ENCODE peak calls at places on chromosome 18, in seven cellular contexts. I is T-helper 17 cell; X is A549; H is left cardiac atrium; U is activated B cell treated with CpG ODN at 0.5 μM for 24 hours; N is left lung; S is stimulated activated naive CD8-positive, alpha-beta T cell treated with anti-CD3 and anti-CD28 coated beads, Interleukin-15, amount 100 ng/mL, for 72 hours. T is an unnamed sample.

GRCh38 chr18:2590303-2590702 is 18.9 kb downstream of the NDC80 start:
- ATAC-seq in N (no peak), U (no peak), S (no peak), H (no peak), X (no peak), I (peak), T (no peak)

GRCh38 chr18:58567453-58568196 is 61.3 kb downstream of the ALPK2 start:
- ATAC-seq in S (no peak), U (no peak), H (peak), N (peak), I (no peak), X (peak), T (no peak)

GRCh38 chr18:63311481-63312409 is 7.8 kb downstream of the BCL2 start:
- ATAC-seq in S (peak), I (peak), U (peak), X (no peak), H (no peak), N (no peak), T (no peak)

GRCh38 chr18:22471546-22472131 is 53.9 kb upstream of the CTAGE1 start:
- ATAC-seq in H (peak), U (no peak), I (no peak), X (no peak), N (peak), S (no peak), T (no peak)

GRCh38 chr18:42706618-42707017 is 408.9 kb downstream of the RIT2 start:
- ATAC-seq in U (no peak), S (no peak), N (no peak), H (no peak), I (no peak), X (no peak), T (no peak)

GRCh38 chr18:31102020-31102684 is at the start of gene DSC2:
- ATAC-seq in H (peak), U (no peak), X (peak), I (no peak), N (peak), S (peak), T (no peak)

GRCh38 chr18:74976331-74976909 is 232.5 kb downstream of the PTGR3 start:
- ATAC-seq in S (no peak), U (no peak), N (no peak), I (no peak), H (no peak), X (no peak), T (no peak)

GRCh38 chr18:70523035-70523797 is 234.4 kb downstream of the SOCS6 start:
- ATAC-seq in N (no peak), X (no peak), I (no peak), U (no peak), S (no peak), H (no peak), T (no peak)

GRCh38 chr18:55093295-55093694 is 134.0 kb upstream of the CCDC68 start:
- ATAC-seq in X (no peak), N (no peak), U (peak), S (no peak), I (no peak), H (no peak), T (no peak)

GRCh38 chr18:21456428-21457178 is 143.9 kb downstream of the ESCO1 start:
- ATAC-seq in S (no peak), U (no peak), X (no peak), H (no peak), I (no peak), N (no peak), T (no peak)

GRCh38 chr18:34023471-34023870 is 201.2 kb downstream of the NOL4 start:
- ATAC-seq in N (no peak), S (no peak), H (no peak), U (no peak), I (no peak), X (no peak), T (no peak)

GRCh38 chr18:35581555-35582309 is at the start of gene GALNT1:
- ATAC-seq in U (peak), I (peak), N (peak), S (no peak), H (peak), X (peak), T (peak)

GRCh38 chr18:12046751-12047335 is 46.8 kb upstream of the ANKRD62 start:
- ATAC-seq in U (no peak), I (no peak), X (peak), S (no peak), N (no peak), H (no peak), T (no peak)

GRCh38 chr18:47500930-47501329 is 249.5 kb upstream of the SKOR2 start:
- ATAC-seq in N (no peak), U (no peak), H (no peak), X (no peak), I (no peak), S (no peak), T (no peak)

GRCh38 chr18:7814754-7815315 is 247.7 kb downstream of the PTPRM start:
- ATAC-seq in H (no peak), N (no peak), X (no peak), U (no peak), S (no peak), I (no peak), T (no peak)

GRCh38 chr18:48766025-48766424 is 184.7 kb downstream of the SMAD7 start:
- ATAC-seq in S (no peak), X (no peak), N (no peak), U (no peak), I (no peak), H (no peak), T (no peak)

GRCh38 chr18:10057808-10058791 is 144.3 kb downstream of the VAPA start:
- ATAC-seq in N (peak), S (peak), H (no peak), U (no peak), I (no peak), X (no peak), T (peak)

GRCh38 chr18:48580782-48581181 is 42.0 kb downstream of the CTIF start:
- ATAC-seq in I (no peak), S (no peak), X (no peak), H (peak), U (no peak), N (no peak), T (peak)

GRCh38 chr18:65279668-65280305 is 471.0 kb upstream of the CDH7 start:
- ATAC-seq in N (no peak), H (no peak), X (no peak), S (no peak), U (no peak), I (no peak), T (no peak)

GRCh38 chr18:24075731-24076130 is 61.2 kb downstream of the TTC39C start:
- ATAC-seq in X (peak), H (no peak), N (no peak), U (no peak), S (no peak), I (no peak), T (peak)

GRCh38 chr18:8705280-8705940 is at the start of gene MTCL1:
- ATAC-seq in H (peak), I (peak), S (peak), X (peak), U (peak), N (no peak), T (peak)

GRCh38 chr18:23618862-23619387 is 32.6 kb upstream of the NPC1 start:
- ATAC-seq in H (peak), I (peak), S (peak), N (peak), U (peak), X (peak), T (peak)

GRCh38 chr18:3081558-3081957 is 68.6 kb upstream of the LPIN2 start:
- ATAC-seq in N (no peak), X (no peak), I (no peak), U (no peak), H (no peak), S (no peak), T (no peak)

GRCh38 chr18:3498705-3499451 is 48.9 kb downstream of the TGIF1 start:
- ATAC-seq in X (peak), N (peak), U (peak), S (peak), I (peak), H (peak), T (peak)

GRCh38 chr18:1884623-1885022 is 686.7 kb downstream of the METTL4 start:
- ATAC-seq in H (no peak), S (no peak), U (no peak), I (no peak), N (no peak), X (no peak), T (no peak)

GRCh38 chr18:58454406-58455061 is 174.4 kb downstream of the ALPK2 start:
- ATAC-seq in N (no peak), H (no peak), X (no peak), S (no peak), I (no peak), U (no peak), T (no peak)

GRCh38 chr18:71105078-71105819 is 816.4 kb downstream of the SOCS6 start:
- ATAC-seq in X (no peak), U (no peak), H (peak), I (no peak), S (no peak), N (no peak), T (no peak)

GRCh38 chr18:47519706-47520105 is 268.2 kb upstream of the SKOR2 start:
- ATAC-seq in U (no peak), H (no peak), S (no peak), I (no peak), N (no peak), X (no peak), T (no peak)

GRCh38 chr18:63301458-63301857 is 18.1 kb downstream of the BCL2 start:
- ATAC-seq in X (no peak), I (no peak), U (no peak), N (peak), S (no peak), H (peak), T (peak)

GRCh38 chr18:6270791-6271216 is 143.9 kb downstream of the L3MBTL4 start:
- ATAC-seq in I (no peak), N (no peak), S (peak), H (no peak), U (no peak), X (no peak), T (no peak)

GRCh38 chr18:63336366-63337099 is 17.0 kb upstream of the BCL2 start:
- ATAC-seq in I (no peak), H (no peak), S (no peak), X (no peak), N (peak), U (no peak), T (peak)

GRCh38 chr18:25651553-25651952 is 299.6 kb upstream of the ZNF521 start:
- ATAC-seq in U (no peak), H (no peak), X (no peak), N (no peak), S (no peak), I (no peak), T (no peak)

GRCh38 chr18:63067939-63068338 is 251.6 kb downstream of the BCL2 start:
- ATAC-seq in S (no peak), I (no peak), N (no peak), U (no peak), H (no peak), X (no peak), T (no peak)

GRCh38 chr18:53070706-53071105 is 730.7 kb downstream of the DCC start:
- ATAC-seq in X (no peak), H (no peak), U (no peak), S (no peak), N (no peak), I (no peak), T (no peak)

GRCh38 chr18:68484241-68484640 is 230.7 kb downstream of the TMX3 start:
- ATAC-seq in N (no peak), X (no peak), U (no peak), H (no peak), S (no peak), I (no peak), T (no peak)

GRCh38 chr18:50638623-50639398 is 78.9 kb downstream of the MAPK4 start:
- ATAC-seq in N (no peak), S (no peak), U (no peak), I (no peak), X (no peak), H (no peak), T (no peak)

GRCh38 chr18:31401156-31402025 is 24.8 kb downstream of the DSG4 start:
- ATAC-seq in N (no peak), U (no peak), H (no peak), I (no peak), X (peak), S (no peak), T (no peak)